ENCODE peak calls at places on chromosome 4, in six cellular contexts. V, T, E, X, M and W are unnamed samples.
A peak's percentile ranks its signal among the peaks of the same experiment; 100 is the strongest.

GRCh38 chr4:88244056-88244455 is 40.3 kb downstream of the PPM1K start:
- DNase-seq in X (no peak), T (no peak), M (no peak), V (no peak), E (no peak), W (no peak)

GRCh38 chr4:5635826-5636196 is 72.5 kb downstream of the EVC2 start:
- DNase-seq in X (no peak), T (no peak), M (no peak), V (peak; percentile 92), E (peak; percentile 34), W (peak; percentile 85)

GRCh38 chr4:87103691-87104187 is 116.7 kb downstream of the KLHL8 start:
- DNase-seq in M (no peak), X (no peak), T (no peak), V (peak; percentile 79), E (peak; percentile 57), W (peak; percentile 66)

GRCh38 chr4:106738121-106738520 is 298.0 kb downstream of the DKK2 start:
- DNase-seq in E (no peak), M (no peak), V (no peak), X (no peak), T (no peak), W (no peak)

GRCh38 chr4:13536607-13537006 is 7.7 kb downstream of the NKX3-2 start:
- DNase-seq in T (no peak), V (no peak), E (no peak), M (no peak), X (no peak), W (no peak)

GRCh38 chr4:28916585-28916984 is 1803.6 kb upstream of the PCDH7 start:
- DNase-seq in T (no peak), E (no peak), V (no peak), M (no peak), X (no peak), W (no peak)

GRCh38 chr4:6878451-6879059 is 31.1 kb upstream of the TBC1D14 start:
- DNase-seq in M (no peak), V (no peak), T (no peak), X (no peak), E (no peak), W (no peak)

GRCh38 chr4:15162046-15162445 is 159.8 kb downstream of the CPEB2 start:
- DNase-seq in E (no peak), V (no peak), M (no peak), X (no peak), T (no peak), W (no peak)

GRCh38 chr4:128856246-128856645 is 46.7 kb downstream of the JADE1 start:
- DNase-seq in M (no peak), X (no peak), V (no peak), E (no peak), T (no peak), W (no peak)

GRCh38 chr4:68594678-68595077 is 18.6 kb upstream of the UGT2B17 start:
- DNase-seq in V (no peak), T (no peak), M (no peak), E (no peak), X (no peak), W (no peak)

GRCh38 chr4:152640058-152640921 is 39.5 kb downstream of the TMEM154 start:
- DNase-seq in E (no peak), X (no peak), M (no peak), V (peak; percentile 40), T (no peak), W (no peak)

GRCh38 chr4:24924309-24924781 is 11.5 kb upstream of the CCDC149 start:
- DNase-seq in V (peak; percentile 100), E (peak; percentile 98), M (no peak), T (no peak), X (no peak), W (peak; percentile 99)

GRCh38 chr4:165461176-165461835 is 82.5 kb downstream of the CPE start:
- DNase-seq in T (no peak), E (peak; percentile 52), M (no peak), X (no peak), V (peak; percentile 83), W (peak; percentile 53)